ENCODE peak calls at places on chromosomes 4 and X, in nine cellular contexts. G is keratinocyte, B is stomach, X is WERI-Rb-1, O is mammary epithelial cell, F is cardiac muscle cell, K is fibroblast of lung, P is IMR-90, H is A549. Z is an unnamed sample.

GRCh38 chrX:16573781-16574180 is 76.2 kb upstream of the S100G start:
- DNase-seq in B (no peak), F (peak; percentile 41), O (peak; percentile 40), X (no peak), G (no peak), P (peak; percentile 76), H (no peak), K (peak; percentile 62), Z (no peak)

GRCh38 chrX:8673211-8673610 is 58.7 kb downstream of the ANOS1 start:
- DNase-seq in O (no peak), K (peak; percentile 65), P (no peak), F (peak; percentile 34), B (no peak), G (no peak), H (no peak), X (no peak), Z (no peak)

GRCh38 chr4:74793757-74794340 is 474 bp downstream of the BTC start:
- DNase-seq in F (peak; percentile 48), P (no peak), H (peak; percentile 66), B (peak; percentile 84), O (peak; percentile 44), G (no peak), X (peak; percentile 86), K (peak; percentile 22), Z (peak; percentile 15)

GRCh38 chr4:155974476-155974749 is 20.7 kb upstream of the CTSO start:
- DNase-seq in O (no peak), K (no peak), H (no peak), X (no peak), G (no peak), F (no peak), B (no peak), P (peak; percentile 17), Z (no peak)

GRCh38 chrX:118644378-118644777 is 83.0 kb upstream of the IL13RA1 start:
- DNase-seq in B (no peak), P (peak; percentile 68), K (peak; percentile 43), G (no peak), O (peak; percentile 23), F (peak; percentile 51), H (peak; percentile 72), X (no peak), Z (no peak)

GRCh38 chrX:10415704-10416001 is 204.7 kb downstream of the MID1 start:
- DNase-seq in B (no peak), K (peak; percentile 76), H (no peak), O (no peak), F (peak; percentile 8), X (no peak), G (no peak), P (peak; percentile 51), Z (no peak)

GRCh38 chr4:84498203-84499026 is 677 bp downstream of the NKX6-1 start:
- DNase-seq in P (peak; percentile 7), K (peak; percentile 30), G (no peak), F (peak; percentile 35), X (no peak), H (peak; percentile 12), B (no peak), O (peak; percentile 24), Z (no peak)

GRCh38 chr4:53866055-53866454 is 198.3 kb downstream of the CHIC2 start:
- DNase-seq in H (no peak), X (no peak), G (no peak), O (no peak), B (no peak), K (peak; percentile 16), F (no peak), P (no peak), Z (no peak)

GRCh38 chr4:144611850-144612249 is 34.1 kb upstream of the HHIP start:
- DNase-seq in O (peak; percentile 22), G (no peak), K (no peak), H (peak; percentile 9), B (no peak), F (peak; percentile 46), P (peak; percentile 11), X (peak; percentile 73), Z (no peak)

GRCh38 chr4:87669373-87669772 is 19.3 kb downstream of the DMP1 start:
- DNase-seq in B (no peak), K (no peak), X (peak; percentile 15), H (no peak), P (no peak), F (no peak), O (no peak), G (no peak), Z (no peak)

DNA sequence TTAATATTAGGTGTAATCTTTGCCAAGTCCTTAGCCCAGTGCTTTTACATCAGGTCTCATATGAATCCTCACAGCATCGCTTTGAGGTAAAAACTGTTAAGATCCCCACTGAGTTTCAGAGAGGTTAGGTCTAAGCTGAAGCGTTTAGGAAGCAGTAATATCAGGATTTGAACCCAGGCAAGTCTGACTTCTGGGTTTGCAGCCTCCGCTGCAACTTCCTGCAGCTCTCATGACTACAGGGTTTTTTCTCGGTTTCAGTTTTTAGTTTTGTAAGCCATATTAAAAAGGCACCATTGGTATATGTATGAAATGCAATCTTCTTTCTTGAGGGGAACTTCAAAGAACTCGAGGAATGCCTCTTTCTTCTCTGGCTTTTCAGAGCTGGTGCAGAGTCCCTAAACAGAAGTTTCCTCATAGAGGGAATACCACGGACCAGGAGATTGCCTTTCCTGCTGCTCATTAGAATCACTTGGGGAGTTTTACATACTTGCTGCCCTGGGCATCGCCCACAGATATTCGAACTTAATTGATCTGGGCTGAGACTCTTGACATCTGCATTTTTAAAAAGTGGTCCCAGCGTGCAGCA is 6.5 kb downstream of the MTM1 start:
- DNase-seq in B (no peak), H (no peak), F (no peak), G (no peak), O (no peak), X (no peak), K (no peak), P (no peak), Z (no peak)
- H3K4me3 ChIP-seq in B (no peak overlapping the region), H (no peak overlapping the region), F (no peak overlapping the region), G (no peak overlapping the region), O (no peak overlapping the region), X (no peak overlapping the region), K (no peak overlapping the region), P (no peak overlapping the region), Z (no peak overlapping the region)

DNA sequence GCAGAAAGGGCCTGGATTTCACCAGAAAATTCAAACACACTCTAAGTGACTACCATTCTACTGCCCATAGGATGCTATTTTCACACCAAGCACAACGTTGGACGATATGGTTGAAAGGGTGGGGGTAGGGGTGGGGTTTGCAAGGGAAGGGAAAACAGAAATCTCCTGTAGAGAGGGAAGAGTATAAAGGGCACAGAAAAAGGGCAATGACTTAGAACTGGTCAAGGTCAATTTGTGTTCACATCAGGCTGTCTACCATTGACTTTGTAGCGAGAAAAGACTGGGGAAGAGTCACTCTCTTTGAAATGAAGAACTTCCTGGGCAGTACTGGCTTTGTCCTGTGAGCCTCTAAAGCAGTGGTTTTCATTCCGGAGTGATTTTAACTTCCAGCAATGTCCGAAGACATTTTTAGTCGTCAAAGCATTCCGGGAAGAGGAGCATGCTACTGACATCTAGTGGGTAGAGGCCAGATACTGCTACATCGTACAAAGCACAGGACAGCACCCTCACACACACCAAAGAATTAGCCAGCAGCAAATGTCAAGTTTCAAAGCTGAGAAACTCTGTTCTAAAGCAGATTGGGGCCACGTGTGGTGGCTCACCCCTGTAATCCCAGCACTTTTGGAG is 48.4 kb upstream of the SLC7A3 start:
- DNase-seq in K (peak; percentile 55), G (no peak), O (peak; percentile 19), F (peak; percentile 61), B (no peak), H (peak; percentile 42), P (peak; percentile 52), X (no peak), Z (no peak)
- TF ChIP-seq CTCF in K (peak; percentile 64), G (no peak), O (peak; percentile 13), F (peak; percentile 58), B (no peak), H (peak; percentile 35), P (peak; percentile 40), X (peak; percentile 53), Z (no peak)

GRCh38 chr4:89757154-89757723 is 79.7 kb downstream of the SNCA start:
- DNase-seq in K (no peak), G (no peak), P (no peak), H (no peak), B (no peak), X (peak; percentile 39), O (no peak), F (no peak), Z (no peak)
- H3K27ac ChIP-seq in K (no peak overlapping the region), G (no peak overlapping the region), P (no peak overlapping the region), H (no peak overlapping the region), B (no peak overlapping the region), X (peak overlapping the region; percentile 11), O (no peak overlapping the region), F (no peak overlapping the region), Z (no peak overlapping the region)

GRCh38 chr4:95547708-95548471 is 883 bp downstream of the UNC5C start:
- DNase-seq in B (no peak), G (no peak), H (no peak), O (peak; percentile 53), P (no peak), K (peak; percentile 55), F (peak; percentile 54), X (peak; percentile 45), Z (peak; percentile 23)
- H3K4me3 ChIP-seq in B (peak overlapping the region; percentile 51), G (no peak overlapping the region), H (peak overlapping the region; percentile 48), O (peak overlapping the region; percentile 71), P (no peak overlapping the region), K (peak overlapping the region; percentile 84), F (peak overlapping the region; percentile 79), X (peak overlapping the region; percentile 83), Z (peak overlapping the region; percentile 56)

Z was measured in heart right ventricle.